ENCODE peak calls at places on chromosomes 4 and X, in four cellular contexts. One of them, this sample, is unnamed.

GRCh38 chrX:31679861-31680260 is 608.0 kb upstream of the FTHL17 start:
- DNase-seq in activated T-cell treated with anti-CD3 and anti-CD28 coated beads for 1 hour: no peak
- DNase-seq in AG10803: no peak
- DNase-seq in NCI-H2081: peak
- DNase-seq in this sample: no peak

GRCh38 chr4:74805601-74806000 is 11.3 kb upstream of the BTC start:
- DNase-seq in NCI-H2081: no peak
- DNase-seq in AG10803: peak
- DNase-seq in activated T-cell treated with anti-CD3 and anti-CD28 coated beads for 1 hour: no peak
- DNase-seq in this sample: peak

GRCh38 chr4:114108869-114109268 is 129.4 kb upstream of the ARSJ start:
- DNase-seq in AG10803: peak
- DNase-seq in NCI-H2081: peak
- DNase-seq in activated T-cell treated with anti-CD3 and anti-CD28 coated beads for 1 hour: no peak
- DNase-seq in this sample: no peak

GRCh38 chrX:45267007-45267406 is 66.3 kb upstream of the DIPK2B start:
- DNase-seq in NCI-H2081: peak
- DNase-seq in AG10803: no peak
- DNase-seq in activated T-cell treated with anti-CD3 and anti-CD28 coated beads for 1 hour: no peak
- DNase-seq in this sample: no peak

GRCh38 chr4:119016636-119017035 is 119.0 kb upstream of the MYOZ2 start:
- DNase-seq in activated T-cell treated with anti-CD3 and anti-CD28 coated beads for 1 hour: no peak
- DNase-seq in AG10803: peak
- DNase-seq in NCI-H2081: no peak
- DNase-seq in this sample: peak

GRCh38 chr4:41625531-41625930 is 87.6 kb downstream of the LIMCH1 start:
- DNase-seq in activated T-cell treated with anti-CD3 and anti-CD28 coated beads for 1 hour: no peak
- DNase-seq in AG10803: no peak
- DNase-seq in NCI-H2081: no peak
- DNase-seq in this sample: no peak

GRCh38 chr4:142474398-142475087 is 371.6 kb downstream of the INPP4B start:
- DNase-seq in activated T-cell treated with anti-CD3 and anti-CD28 coated beads for 1 hour: no peak
- DNase-seq in NCI-H2081: peak
- DNase-seq in AG10803: no peak
- DNase-seq in this sample: no peak

GRCh38 chr4:103046416-103047290 is 27.1 kb upstream of the SLC9B1 start:
- DNase-seq in activated T-cell treated with anti-CD3 and anti-CD28 coated beads for 1 hour: peak
- DNase-seq in NCI-H2081: peak
- DNase-seq in AG10803: peak
- DNase-seq in this sample: no peak

GRCh38 chr4:156774422-156774821 is 197.2 kb downstream of the PDGFC start:
- DNase-seq in activated T-cell treated with anti-CD3 and anti-CD28 coated beads for 1 hour: no peak
- DNase-seq in NCI-H2081: no peak
- DNase-seq in AG10803: peak
- DNase-seq in this sample: no peak

GRCh38 chrX:50081282-50081955 is 119.4 kb downstream of the AKAP4 start:
- DNase-seq in activated T-cell treated with anti-CD3 and anti-CD28 coated beads for 1 hour: no peak
- DNase-seq in NCI-H2081: peak
- DNase-seq in AG10803: peak
- DNase-seq in this sample: no peak

GRCh38 chr4:8849266-8850073 is 22.2 kb downstream of the HMX1 start:
- DNase-seq in AG10803: no peak
- DNase-seq in NCI-H2081: no peak
- DNase-seq in activated T-cell treated with anti-CD3 and anti-CD28 coated beads for 1 hour: no peak
- DNase-seq in this sample: no peak

GRCh38 chrX:16160729-16161128 is 6.6 kb upstream of the MAGEB17 start:
- DNase-seq in NCI-H2081: no peak
- DNase-seq in AG10803: peak
- DNase-seq in activated T-cell treated with anti-CD3 and anti-CD28 coated beads for 1 hour: no peak
- DNase-seq in this sample: peak

GRCh38 chrX:15854080-15854655 is 445 bp downstream of the AP1S2 start:
- DNase-seq in AG10803: no peak
- DNase-seq in activated T-cell treated with anti-CD3 and anti-CD28 coated beads for 1 hour: peak
- DNase-seq in NCI-H2081: peak
- DNase-seq in this sample: no peak

GRCh38 chr4:188138227-188138626 is 1.0 kb upstream of the TRIML1 start:
- DNase-seq in AG10803: no peak
- DNase-seq in NCI-H2081: no peak
- DNase-seq in activated T-cell treated with anti-CD3 and anti-CD28 coated beads for 1 hour: no peak
- DNase-seq in this sample: no peak